ENCODE peak calls at places on chromosomes 2 and 18, in ten cellular contexts. C is activated T-helper 1 cell treated with Interleukin-2 at 50 U/mL for 16 hours; T is NCI-H460; E is activated CD4-positive, CD25-positive, alpha-beta regulatory T cell; V is right lobe of liver; U is naive B cell; G is NCI-H524; Y is HFFc6; S is HS-5; F is A549. Z is an unnamed sample.
A peak's percentile ranks its signal among the peaks of the same experiment; 100 is the strongest.

GRCh38 chr2:181947273-181947672 is 38.4 kb upstream of the PPP1R1C start:
- DNase-seq in C (no peak), T (no peak), E (no peak), V (no peak), U (no peak), G (no peak), Y (no peak), S (no peak), F (no peak), Z (no peak)

GRCh38 chr2:26000561-26001211 is 18.4 kb upstream of the KIF3C start:
- DNase-seq in C (no peak), T (peak; percentile 54), E (no peak), V (peak; percentile 68), U (no peak), G (no peak), Y (no peak), S (no peak), F (no peak), Z (no peak)

GRCh38 chr2:15623481-15623796 is 31.8 kb downstream of the DDX1 start:
- DNase-seq in C (no peak), T (no peak), E (no peak), V (no peak), U (no peak), G (no peak), Y (no peak), S (no peak), F (no peak), Z (no peak)

GRCh38 chr2:188477564-188478086 is 186.0 kb downstream of the GULP1 start:
- DNase-seq in C (no peak), T (no peak), E (no peak), V (no peak), U (no peak), G (no peak), Y (no peak), S (no peak), F (no peak), Z (no peak)

GRCh38 chr2:31255911-31256571 is 22.1 kb downstream of the EHD3 start:
- DNase-seq in C (no peak), T (no peak), E (no peak), V (no peak), U (no peak), G (no peak), Y (no peak), S (no peak), F (no peak), Z (no peak)

GRCh38 chr18:11654736-11655604 is 34.1 kb upstream of the GNAL start:
- DNase-seq in C (no peak), T (peak; percentile 27), E (no peak), V (peak; percentile 42), U (peak; percentile 10), G (peak; percentile 40), Y (peak; percentile 7), S (no peak), F (peak; percentile 65), Z (peak; percentile 69)

GRCh38 chr2:202056611-202057010 is 16.4 kb upstream of the KIAA2012 start:
- DNase-seq in C (no peak), T (no peak), E (no peak), V (no peak), U (no peak), G (no peak), Y (no peak), S (no peak), F (no peak), Z (no peak)

GRCh38 chr18:65227970-65228369 is 522.8 kb upstream of the CDH7 start:
- DNase-seq in C (no peak), T (no peak), E (no peak), V (no peak), U (no peak), G (no peak), Y (no peak), S (no peak), F (no peak), Z (no peak)

GRCh38 chr2:85159589-85159988 is 26.4 kb downstream of the TCF7L1 start:
- DNase-seq in C (no peak), T (no peak), E (no peak), V (no peak), U (no peak), G (no peak), Y (no peak), S (no peak), F (no peak), Z (no peak)

GRCh38 chr18:13488281-13488929 is 238.0 kb downstream of the FAM210A start:
- DNase-seq in C (no peak), T (no peak), E (no peak), V (no peak), U (no peak), G (no peak), Y (no peak), S (no peak), F (no peak), Z (no peak)

GRCh38 chr2:10441966-10442365 is 6.2 kb downstream of the ODC1 start:
- DNase-seq in C (no peak), T (peak; percentile 78), E (no peak), V (no peak), U (no peak), G (no peak), Y (no peak), S (no peak), F (no peak), Z (no peak)

GRCh38 chr2:94966689-94967088 is 58.8 kb upstream of the MAL start:
- DNase-seq in C (no peak), T (no peak), E (no peak), V (no peak), U (no peak), G (no peak), Y (no peak), S (no peak), F (no peak), Z (no peak)

GRCh38 chr2:122255924-122256323 is 500.5 kb downstream of the TSN start:
- DNase-seq in C (no peak), T (peak; percentile 34), E (no peak), V (no peak), U (no peak), G (no peak), Y (no peak), S (peak; percentile 87), F (no peak), Z (no peak)

GRCh38 chr18:22952525-22952924 is 19.4 kb downstream of the RBBP8 start:
- DNase-seq in C (no peak), T (no peak), E (no peak), V (no peak), U (no peak), G (no peak), Y (no peak), S (no peak), F (no peak), Z (no peak)

GRCh38 chr2:16068233-16068940 is 128.0 kb downstream of the MYCN start:
- DNase-seq in C (no peak), T (no peak), E (no peak), V (no peak), U (no peak), G (no peak), Y (no peak), S (no peak), F (no peak), Z (no peak)

GRCh38 chr2:69385443-69386151 is 1.4 kb downstream of the GFPT1 start:
- DNase-seq in C (no peak), T (peak; percentile 92), E (no peak), V (no peak), U (no peak), G (no peak), Y (no peak), S (no peak), F (no peak), Z (no peak)

GRCh38 chr18:49812321-49813070 is 837 bp downstream of the ACAA2 start:
- DNase-seq in C (no peak), T (no peak), E (no peak), V (no peak), U (no peak), G (peak; percentile 31), Y (no peak), S (no peak), F (no peak), Z (no peak)

GRCh38 chr2:68829764-68830163 is 41.4 kb downstream of the BMP10 start:
- DNase-seq in C (no peak), T (no peak), E (no peak), V (no peak), U (no peak), G (no peak), Y (no peak), S (no peak), F (no peak), Z (no peak)

GRCh38 chr2:211144078-211144477 is 587.7 kb downstream of the CPS1 start:
- DNase-seq in C (no peak), T (peak; percentile 50), E (no peak), V (no peak), U (no peak), G (no peak), Y (peak; percentile 5), S (peak; percentile 66), F (no peak), Z (peak; percentile 5)

GRCh38 chr2:65429799-65430514 is 2.4 kb downstream of the SPRED2 start:
- DNase-seq in C (no peak), T (no peak), E (no peak), V (no peak), U (no peak), G (peak; percentile 78), Y (no peak), S (no peak), F (no peak), Z (no peak)

GRCh38 chr2:231489990-231490389 is 25.7 kb upstream of the NCL start:
- DNase-seq in C (no peak), T (no peak), E (no peak), V (no peak), U (no peak), G (no peak), Y (peak; percentile 35), S (no peak), F (no peak), Z (no peak)

Z was measured in HTR-8/SVneo.